ENCODE peak calls at places on chromosomes 5 and 9, in nine cellular contexts. L is heart left ventricle, O is SJSA1, V is ascending aorta, D is colonic mucosa, K is upper lobe of right lung, C is uterus, W is adrenal gland, Q is hepatocyte. T is an unnamed sample.

GRCh38 chr5:172002310-172002709 is 4.1 kb downstream of the FBXW11 start:
- DNase-seq in V (no peak), L (no peak), Q (no peak), C (no peak), K (no peak), D (no peak), W (no peak), O (no peak), T (no peak)

GRCh38 chr9:4277531-4277991 is 22.3 kb downstream of the GLIS3 start:
- DNase-seq in W (no peak), C (no peak), L (no peak), K (no peak), O (no peak), D (no peak), V (no peak), Q (no peak), T (no peak)

GRCh38 chr5:10229306-10230048 is 20.2 kb downstream of the ATPSCKMT start:
- DNase-seq in V (no peak), K (no peak), L (no peak), C (no peak), O (peak; percentile 96), Q (no peak), D (no peak), W (no peak), T (no peak)

GRCh38 chr5:156394642-156395393 is 67.9 kb downstream of the SGCD start:
- DNase-seq in C (no peak), K (no peak), O (no peak), W (peak; percentile 38), D (no peak), L (no peak), Q (no peak), V (no peak), T (no peak)

GRCh38 chr5:130541617-130542221 is 623.3 kb downstream of the HINT1 start:
- DNase-seq in Q (no peak), D (no peak), K (no peak), C (no peak), L (no peak), V (no peak), O (no peak), W (no peak), T (no peak)

GRCh38 chr9:99135498-99135897 is 30.6 kb downstream of the TGFBR1 start:
- DNase-seq in L (no peak), Q (no peak), C (no peak), V (no peak), K (no peak), W (no peak), D (no peak), O (no peak), T (no peak)

GRCh38 chr5:123868267-123868666 is 356.3 kb downstream of the CSNK1G3 start:
- DNase-seq in Q (peak; percentile 31), W (no peak), D (peak; percentile 22), C (no peak), L (no peak), V (no peak), K (no peak), O (no peak), T (no peak)

GRCh38 chr9:20479419-20480155 is 142.7 kb downstream of the MLLT3 start:
- DNase-seq in D (no peak), L (no peak), W (no peak), K (no peak), O (no peak), C (no peak), V (no peak), Q (no peak), T (no peak)

DNA sequence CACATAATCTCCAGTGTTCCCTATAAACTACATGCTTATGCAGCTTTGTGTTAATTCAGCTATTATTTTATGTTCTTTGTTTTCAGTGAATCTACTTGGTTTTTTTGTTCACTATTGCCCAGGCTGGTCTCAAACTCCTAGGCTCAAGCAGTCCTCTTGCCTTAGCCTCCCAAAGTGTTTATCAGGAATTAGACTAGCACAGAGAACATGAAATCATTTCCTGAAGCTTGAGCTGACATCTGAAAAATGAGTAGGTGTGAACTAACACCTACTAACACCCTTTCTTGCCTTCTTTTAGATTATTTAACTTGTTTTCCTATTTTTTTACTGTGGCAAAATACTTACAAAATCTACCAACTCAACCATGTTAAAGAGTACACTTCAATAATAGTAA is 25.0 kb downstream of the CENPP start:
- DNase-seq in Q (no peak), C (no peak), W (no peak), K (no peak), L (no peak), O (no peak), D (no peak), V (no peak), T (no peak)
- H3K27ac ChIP-seq in Q (peak overlapping the region; percentile 86), C (peak overlapping the region; percentile 86), W (peak overlapping the region; percentile 38), K (no peak overlapping the region), L (peak overlapping the region; percentile 71), O (no peak overlapping the region), D (peak overlapping the region; percentile 53), V (peak overlapping the region; percentile 77), T (no peak overlapping the region)

DNA sequence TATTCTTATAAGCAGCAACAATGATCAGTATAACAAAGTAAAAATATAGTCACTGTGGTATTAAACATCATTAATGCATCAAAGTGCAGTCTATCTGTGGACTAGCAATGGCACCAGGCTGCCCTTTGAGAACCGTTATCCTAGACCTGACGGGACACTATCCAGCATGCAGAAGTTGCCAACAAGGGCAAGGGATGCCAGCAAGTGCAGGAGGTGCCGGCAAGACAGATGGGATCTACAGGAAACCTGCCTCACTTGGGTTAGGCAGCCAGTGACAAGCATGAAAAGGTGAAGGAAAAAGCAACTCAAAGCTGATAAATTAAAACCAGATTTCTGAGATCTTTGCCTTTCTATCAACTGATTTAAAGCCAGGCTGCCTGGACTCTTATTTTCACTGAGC is 315.2 kb upstream of the PDE4D start:
- DNase-seq in O (no peak), L (no peak), C (peak; percentile 15), Q (no peak), V (no peak), W (no peak), D (no peak), K (no peak), T (no peak)
- H3K27ac ChIP-seq in O (no peak overlapping the region), L (no peak overlapping the region), C (no peak overlapping the region), Q (no peak overlapping the region), V (peak overlapping the region; percentile 42), W (no peak overlapping the region), D (no peak overlapping the region), K (no peak overlapping the region), T (no peak overlapping the region)

DNA sequence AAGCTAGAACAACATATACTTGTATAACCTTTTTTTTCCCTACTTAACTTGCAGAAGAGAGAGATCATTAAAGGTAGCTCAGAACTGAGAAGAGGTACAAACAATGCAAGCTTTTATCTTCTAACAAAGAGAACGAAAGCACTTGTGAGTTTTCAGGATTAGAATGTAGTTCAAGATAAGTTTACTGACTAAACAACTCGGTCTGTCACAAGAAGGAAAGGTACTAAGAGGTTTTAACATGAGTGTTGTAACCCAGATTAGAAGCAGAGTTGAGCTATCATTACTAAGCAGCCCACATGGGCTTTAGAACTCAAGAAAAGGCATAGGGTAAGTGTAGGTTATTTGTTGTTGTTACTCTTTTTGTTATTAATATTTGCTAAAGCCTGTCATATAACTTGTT is 25.2 kb downstream of the GIN1 start:
- DNase-seq in C (no peak), Q (no peak), V (no peak), O (no peak), W (no peak), D (no peak), K (no peak), L (no peak), T (no peak)
- H3K27ac ChIP-seq in C (no peak overlapping the region), Q (peak overlapping the region; percentile 24), V (peak overlapping the region; percentile 79), O (no peak overlapping the region), W (no peak overlapping the region), D (no peak overlapping the region), K (no peak overlapping the region), L (peak overlapping the region; percentile 28), T (no peak overlapping the region)

GRCh38 chr9:75269202-75269601 is 180.9 kb downstream of the OSTF1 start:
- DNase-seq in C (no peak), K (no peak), W (no peak), O (no peak), V (no peak), Q (no peak), D (no peak), L (no peak), T (no peak)
- H3K27ac ChIP-seq in C (no peak overlapping the region), K (no peak overlapping the region), W (no peak overlapping the region), O (no peak overlapping the region), V (no peak overlapping the region), Q (no peak overlapping the region), D (peak overlapping the region; percentile 29), L (no peak overlapping the region), T (no peak overlapping the region)

GRCh38 chr9:133126697-133127339 is 5.8 kb upstream of the RALGDS start:
- DNase-seq in Q (no peak), O (no peak), V (no peak), L (no peak), C (no peak), K (no peak), W (no peak), D (no peak), T (no peak)
- H3K27ac ChIP-seq in Q (no peak overlapping the region), O (no peak overlapping the region), V (peak overlapping the region; percentile 53), L (peak overlapping the region; percentile 67), C (peak overlapping the region; percentile 80), K (peak overlapping the region; percentile 83), W (peak overlapping the region; percentile 56), D (peak overlapping the region; percentile 62), T (peak overlapping the region; percentile 76)

GRCh38 chr5:13660072-13660471 is 284.4 kb downstream of the DNAH5 start:
- DNase-seq in D (no peak), L (no peak), O (no peak), V (no peak), K (no peak), Q (no peak), C (no peak), W (no peak), T (no peak)
- H3K27ac ChIP-seq in D (no peak overlapping the region), L (no peak overlapping the region), O (no peak overlapping the region), V (no peak overlapping the region), K (no peak overlapping the region), Q (no peak overlapping the region), C (no peak overlapping the region), W (no peak overlapping the region), T (no peak overlapping the region)

DNA sequence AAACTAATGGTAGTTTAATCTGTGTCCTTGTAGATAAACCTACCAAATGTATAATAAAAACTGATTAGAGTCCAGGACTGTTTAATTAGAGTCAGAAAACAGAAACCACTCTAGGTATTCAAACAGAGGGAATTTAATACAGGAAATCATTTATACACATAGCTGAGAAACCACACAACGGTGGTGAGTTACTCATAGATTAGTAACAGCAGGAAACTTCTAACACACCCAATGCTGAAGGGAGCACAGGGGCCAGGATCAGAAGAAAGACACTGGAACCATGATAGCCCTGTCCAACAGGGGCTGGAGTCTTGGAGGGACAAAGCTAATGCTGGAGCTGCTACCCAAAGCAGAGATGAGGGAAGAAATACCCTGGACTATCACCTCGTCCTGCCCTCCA is 321.0 kb downstream of the ACTL7B start:
- DNase-seq in W (no peak), C (no peak), V (no peak), K (no peak), D (no peak), Q (no peak), L (no peak), O (no peak), T (no peak)
- H3K27ac ChIP-seq in W (no peak overlapping the region), C (no peak overlapping the region), V (no peak overlapping the region), K (no peak overlapping the region), D (no peak overlapping the region), Q (no peak overlapping the region), L (no peak overlapping the region), O (peak overlapping the region; percentile 57), T (no peak overlapping the region)

GRCh38 chr5:65766159-65766558 is 44.2 kb downstream of the NLN start:
- DNase-seq in D (no peak), C (no peak), L (no peak), W (no peak), V (no peak), K (no peak), Q (no peak), O (no peak), T (no peak)
- H3K27ac ChIP-seq in D (no peak overlapping the region), C (no peak overlapping the region), L (no peak overlapping the region), W (no peak overlapping the region), V (no peak overlapping the region), K (no peak overlapping the region), Q (no peak overlapping the region), O (no peak overlapping the region), T (no peak overlapping the region)

GRCh38 chr5:67358186-67358585 is 161.6 kb upstream of the CD180 start:
- DNase-seq in L (no peak), K (no peak), V (no peak), Q (no peak), D (no peak), C (no peak), O (no peak), W (no peak), T (no peak)
- H3K27ac ChIP-seq in L (no peak overlapping the region), K (no peak overlapping the region), V (no peak overlapping the region), Q (no peak overlapping the region), D (no peak overlapping the region), C (no peak overlapping the region), O (no peak overlapping the region), W (no peak overlapping the region), T (no peak overlapping the region)